ENCODE peak calls at places on chromosomes 6 and 20, in eight cellular contexts. One of them, this sample, is unnamed. For H3K4me1, the result is how much of the 10 kb centered on the place peaks cover.

GRCh38 chr20:5807431-5807830 is 57.2 kb downstream of the SHLD1 start:
- DNase-seq in fibroblast of lung: no peak
- DNase-seq in stomach: no peak
- DNase-seq in cardiac muscle cell: no peak
- DNase-seq in heart right ventricle: no peak
- DNase-seq in PC-9: no peak
- DNase-seq in astrocyte: no peak
- DNase-seq in foreskin keratinocyte: no peak
- DNase-seq in this sample: no peak

GRCh38 chr6:121242386-121242785 is 91.9 kb downstream of the TBC1D32 start:
- DNase-seq in PC-9: no peak
- DNase-seq in cardiac muscle cell: no peak
- DNase-seq in stomach: no peak
- DNase-seq in fibroblast of lung: no peak
- DNase-seq in astrocyte: no peak
- DNase-seq in heart right ventricle: no peak
- DNase-seq in foreskin keratinocyte: no peak
- DNase-seq in this sample: no peak

GRCh38 chr20:37640600-37641561 is 52.9 kb upstream of the CTNNBL1 start:
- DNase-seq in stomach: no peak
- DNase-seq in heart right ventricle: no peak
- DNase-seq in cardiac muscle cell: no peak
- DNase-seq in foreskin keratinocyte: peak
- DNase-seq in fibroblast of lung: no peak
- DNase-seq in astrocyte: no peak
- DNase-seq in PC-9: no peak
- DNase-seq in this sample: no peak

GRCh38 chr20:48826883-48827771 is 672 bp downstream of the PREX1 start:
- DNase-seq in cardiac muscle cell: peak
- DNase-seq in PC-9: no peak
- DNase-seq in stomach: peak
- DNase-seq in heart right ventricle: no peak
- DNase-seq in astrocyte: no peak
- DNase-seq in foreskin keratinocyte: peak
- DNase-seq in fibroblast of lung: peak
- DNase-seq in this sample: no peak

GRCh38 chr6:114762145-114762544 is 419.3 kb upstream of the HS3ST5 start:
- DNase-seq in heart right ventricle: no peak
- DNase-seq in astrocyte: no peak
- DNase-seq in foreskin keratinocyte: no peak
- DNase-seq in PC-9: no peak
- DNase-seq in fibroblast of lung: no peak
- DNase-seq in stomach: no peak
- DNase-seq in cardiac muscle cell: no peak
- DNase-seq in this sample: no peak

GRCh38 chr20:58309607-58310290 is at the start of gene RAB22A:
- DNase-seq in cardiac muscle cell: peak
- DNase-seq in stomach: peak
- DNase-seq in astrocyte: peak
- DNase-seq in foreskin keratinocyte: peak
- DNase-seq in fibroblast of lung: peak
- DNase-seq in PC-9: peak
- DNase-seq in heart right ventricle: peak
- DNase-seq in this sample: peak

GRCh38 chr6:138291849-138292181 is 73.5 kb upstream of the PBOV1 start:
- DNase-seq in fibroblast of lung: no peak
- DNase-seq in PC-9: no peak
- DNase-seq in heart right ventricle: no peak
- DNase-seq in cardiac muscle cell: no peak
- DNase-seq in astrocyte: no peak
- DNase-seq in stomach: no peak
- DNase-seq in foreskin keratinocyte: no peak
- DNase-seq in this sample: no peak

GRCh38 chr20:22312744-22313346 is 271.5 kb downstream of the FOXA2 start:
- DNase-seq in heart right ventricle: peak
- DNase-seq in PC-9: peak
- DNase-seq in fibroblast of lung: peak
- DNase-seq in astrocyte: no peak
- DNase-seq in foreskin keratinocyte: peak
- DNase-seq in cardiac muscle cell: peak
- DNase-seq in stomach: peak
- DNase-seq in this sample: peak

GRCh38 chr6:35486005-35486925 is 10.6 kb downstream of the TEAD3 start:
- DNase-seq in heart right ventricle: no peak
- DNase-seq in stomach: peak
- DNase-seq in PC-9: peak
- DNase-seq in foreskin keratinocyte: peak
- DNase-seq in astrocyte: no peak
- DNase-seq in fibroblast of lung: no peak
- DNase-seq in cardiac muscle cell: no peak
- DNase-seq in this sample: peak

GRCh38 chr6:136792945-136793289 is 640 bp upstream of the MAP3K5 start:
- DNase-seq in fibroblast of lung: peak
- DNase-seq in cardiac muscle cell: peak
- DNase-seq in PC-9: peak
- DNase-seq in foreskin keratinocyte: peak
- DNase-seq in stomach: peak
- DNase-seq in astrocyte: peak
- DNase-seq in heart right ventricle: peak
- DNase-seq in this sample: peak

GRCh38 chr6:13526718-13527668 is 39.6 kb upstream of the GFOD1 start:
- DNase-seq in PC-9: no peak
- DNase-seq in astrocyte: peak
- DNase-seq in heart right ventricle: peak
- DNase-seq in fibroblast of lung: peak
- DNase-seq in stomach: no peak
- DNase-seq in cardiac muscle cell: no peak
- DNase-seq in foreskin keratinocyte: peak
- DNase-seq in this sample: no peak

GRCh38 chr6:235763-236360 is 56.4 kb upstream of the DUSP22 start:
- DNase-seq in heart right ventricle: peak
- DNase-seq in foreskin keratinocyte: no peak
- DNase-seq in fibroblast of lung: peak
- DNase-seq in stomach: no peak
- DNase-seq in PC-9: no peak
- DNase-seq in cardiac muscle cell: no peak
- DNase-seq in astrocyte: peak
- DNase-seq in this sample: no peak

GRCh38 chr6:125787791-125788190 is 3.0 kb upstream of the NCOA7 start:
- DNase-seq in astrocyte: no peak
- DNase-seq in PC-9: no peak
- DNase-seq in stomach: peak
- DNase-seq in cardiac muscle cell: no peak
- DNase-seq in foreskin keratinocyte: no peak
- DNase-seq in fibroblast of lung: peak
- DNase-seq in heart right ventricle: no peak
- DNase-seq in this sample: peak

GRCh38 chr6:129592516-129593232 is 117.3 kb downstream of the ARHGAP18 start:
- DNase-seq in PC-9: no peak
- DNase-seq in fibroblast of lung: no peak
- DNase-seq in heart right ventricle: no peak
- DNase-seq in astrocyte: no peak
- DNase-seq in foreskin keratinocyte: peak
- DNase-seq in cardiac muscle cell: no peak
- DNase-seq in stomach: no peak
- DNase-seq in this sample: no peak

GRCh38 chr6:105986998-105987397 is 99.1 kb upstream of the PRDM1 start:
- DNase-seq in heart right ventricle: no peak
- DNase-seq in fibroblast of lung: peak
- DNase-seq in PC-9: no peak
- DNase-seq in stomach: no peak
- DNase-seq in astrocyte: no peak
- DNase-seq in cardiac muscle cell: no peak
- DNase-seq in foreskin keratinocyte: no peak
- DNase-seq in this sample: no peak

DNA sequence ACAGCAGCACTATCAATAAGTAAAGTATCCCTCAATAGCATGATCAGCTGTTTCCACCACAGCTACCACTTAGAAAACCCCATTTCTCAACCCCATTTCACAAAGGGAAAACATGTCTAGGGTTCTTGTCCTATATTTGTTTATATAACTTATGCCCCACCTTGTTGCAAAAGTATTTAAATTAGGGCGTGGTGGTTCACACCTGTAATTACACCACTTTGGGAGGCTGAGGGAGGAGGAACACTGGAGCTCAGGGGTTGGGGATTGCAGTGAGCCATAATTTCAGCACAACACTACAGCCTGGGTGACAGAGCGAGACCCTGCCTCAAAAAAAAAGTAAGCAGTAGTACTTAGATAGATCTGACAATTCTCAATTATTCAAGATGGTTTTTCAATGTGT is 3.7 kb downstream of the MRPL14 start:
- DNase-seq in astrocyte: no peak
- DNase-seq in cardiac muscle cell: no peak
- DNase-seq in fibroblast of lung: no peak
- DNase-seq in PC-9: no peak
- DNase-seq in stomach: no peak
- DNase-seq in foreskin keratinocyte: no peak
- DNase-seq in heart right ventricle: no peak
- DNase-seq in this sample: no peak
- H3K4me1 ChIP-seq in astrocyte: under half
- H3K4me1 ChIP-seq in cardiac muscle cell: half or more
- H3K4me1 ChIP-seq in fibroblast of lung: under half
- H3K4me1 ChIP-seq in PC-9: half or more
- H3K4me1 ChIP-seq in stomach: half or more
- H3K4me1 ChIP-seq in foreskin keratinocyte: under half
- H3K4me1 ChIP-seq in heart right ventricle: half or more
- H3K4me1 ChIP-seq in this sample: under half

DNA sequence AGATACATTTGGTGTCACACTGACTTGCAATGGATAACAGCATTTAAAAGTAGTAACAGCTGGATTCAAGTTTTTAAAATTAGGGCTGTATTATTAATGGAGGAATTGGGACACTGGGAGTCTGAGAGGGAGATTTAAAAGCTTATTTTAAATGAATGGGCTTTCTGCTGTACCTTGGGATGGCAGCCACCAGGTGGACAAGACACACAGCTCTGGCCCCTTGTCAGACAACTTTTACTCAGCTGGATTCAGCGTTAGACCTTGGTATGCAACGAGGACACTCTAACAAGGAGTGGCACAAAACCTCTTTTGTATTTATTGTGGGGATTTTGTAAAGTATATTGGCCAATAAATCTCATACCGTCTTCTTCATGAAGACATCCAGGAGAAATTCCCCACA is 105.8 kb downstream of the LCA5 start:
- DNase-seq in astrocyte: no peak
- DNase-seq in foreskin keratinocyte: no peak
- DNase-seq in fibroblast of lung: no peak
- DNase-seq in heart right ventricle: no peak
- DNase-seq in cardiac muscle cell: peak
- DNase-seq in stomach: no peak
- DNase-seq in PC-9: no peak
- DNase-seq in this sample: no peak
- TF ChIP-seq CTCF in astrocyte: no peak
- TF ChIP-seq CTCF in foreskin keratinocyte: peak
- TF ChIP-seq CTCF in fibroblast of lung: no peak
- TF ChIP-seq CTCF in heart right ventricle: no peak
- TF ChIP-seq CTCF in cardiac muscle cell: no peak
- TF ChIP-seq CTCF in stomach: no peak
- TF ChIP-seq CTCF in PC-9: no peak
- TF ChIP-seq CTCF in this sample: no peak

GRCh38 chr6:15267221-15267620 is 21.4 kb downstream of the JARID2 start:
- DNase-seq in stomach: no peak
- DNase-seq in fibroblast of lung: no peak
- DNase-seq in astrocyte: no peak
- DNase-seq in heart right ventricle: no peak
- DNase-seq in foreskin keratinocyte: no peak
- DNase-seq in cardiac muscle cell: no peak
- DNase-seq in PC-9: no peak
- DNase-seq in this sample: no peak

GRCh38 chr6:15265787-15266186 is 19.9 kb downstream of the JARID2 start:
- DNase-seq in foreskin keratinocyte: no peak
- DNase-seq in cardiac muscle cell: no peak
- DNase-seq in fibroblast of lung: no peak
- DNase-seq in PC-9: no peak
- DNase-seq in astrocyte: no peak
- DNase-seq in heart right ventricle: no peak
- DNase-seq in stomach: no peak
- DNase-seq in this sample: no peak

GRCh38 chr6:15268130-15268908 is 22.4 kb downstream of the JARID2 start:
- DNase-seq in PC-9: no peak
- DNase-seq in heart right ventricle: no peak
- DNase-seq in cardiac muscle cell: no peak
- DNase-seq in astrocyte: no peak
- DNase-seq in stomach: no peak
- DNase-seq in fibroblast of lung: no peak
- DNase-seq in foreskin keratinocyte: no peak
- DNase-seq in this sample: no peak

GRCh38 chr6:15264902-15265761 is 19.3 kb downstream of the JARID2 start:
- DNase-seq in foreskin keratinocyte: no peak
- DNase-seq in PC-9: no peak
- DNase-seq in astrocyte: peak
- DNase-seq in heart right ventricle: peak
- DNase-seq in fibroblast of lung: peak
- DNase-seq in cardiac muscle cell: no peak
- DNase-seq in stomach: no peak
- DNase-seq in this sample: peak

GRCh38 chr6:15266423-15266996 is 20.6 kb downstream of the JARID2 start:
- DNase-seq in heart right ventricle: peak
- DNase-seq in cardiac muscle cell: no peak
- DNase-seq in foreskin keratinocyte: no peak
- DNase-seq in stomach: no peak
- DNase-seq in astrocyte: no peak
- DNase-seq in fibroblast of lung: no peak
- DNase-seq in PC-9: no peak
- DNase-seq in this sample: no peak
- H3K4me1 ChIP-seq in heart right ventricle: half or more
- H3K4me1 ChIP-seq in cardiac muscle cell: half or more
- H3K4me1 ChIP-seq in foreskin keratinocyte: under half
- H3K4me1 ChIP-seq in stomach: under half
- H3K4me1 ChIP-seq in astrocyte: under half
- H3K4me1 ChIP-seq in fibroblast of lung: under half
- H3K4me1 ChIP-seq in PC-9: under half
- H3K4me1 ChIP-seq in this sample: half or more

DNA sequence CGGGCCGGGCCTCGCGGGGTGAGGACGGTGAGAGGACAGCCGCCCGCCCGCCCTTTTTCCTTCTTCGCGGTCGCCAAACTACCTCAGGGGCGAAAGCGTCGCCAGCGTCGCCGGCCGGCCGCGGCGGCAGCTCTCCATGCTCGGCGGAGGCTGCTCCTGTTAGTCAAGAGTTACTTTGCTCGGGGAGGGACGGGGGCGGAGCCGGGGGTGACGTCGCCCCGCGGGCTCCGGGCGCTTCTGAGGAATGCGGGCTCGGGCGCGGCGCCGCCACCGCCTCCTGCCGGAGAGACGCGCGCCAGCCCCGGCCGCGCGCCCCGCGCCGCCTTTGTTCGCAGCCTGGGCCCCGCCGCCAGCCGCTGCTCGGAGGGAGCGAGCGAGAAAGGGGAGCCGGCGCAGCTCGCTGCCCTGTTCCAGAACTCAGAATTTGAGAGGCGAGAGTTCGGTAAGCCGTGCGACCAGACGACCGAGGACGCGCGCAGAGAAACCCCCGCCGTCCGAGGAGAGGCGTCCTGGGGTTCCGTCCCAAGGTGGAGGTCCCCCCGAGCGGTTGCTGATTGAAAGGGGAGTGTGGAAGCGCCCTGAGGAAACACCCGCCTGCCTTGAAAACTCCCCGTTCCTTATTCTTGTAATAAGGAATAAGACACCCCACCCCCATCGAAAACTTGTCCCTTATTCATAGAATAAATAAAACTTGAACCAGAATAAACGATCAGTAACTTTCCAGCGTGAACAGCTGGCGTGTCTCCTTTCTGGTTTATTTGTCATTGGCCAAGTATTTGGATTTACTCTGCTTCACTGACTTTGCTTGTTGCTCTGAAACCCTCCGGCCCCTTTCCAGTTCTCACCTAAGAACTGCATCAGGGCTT is at the start of gene PTPRK:
- DNase-seq in stomach: peak
- DNase-seq in PC-9: peak
- DNase-seq in cardiac muscle cell: peak
- DNase-seq in heart right ventricle: peak
- DNase-seq in fibroblast of lung: peak
- DNase-seq in astrocyte: peak
- DNase-seq in foreskin keratinocyte: peak
- DNase-seq in this sample: peak
- TF ChIP-seq CTCF in stomach: no peak
- TF ChIP-seq CTCF in PC-9: peak
- TF ChIP-seq CTCF in cardiac muscle cell: peak
- TF ChIP-seq CTCF in heart right ventricle: peak
- TF ChIP-seq CTCF in fibroblast of lung: no peak
- TF ChIP-seq CTCF in astrocyte: no peak
- TF ChIP-seq CTCF in foreskin keratinocyte: peak
- TF ChIP-seq CTCF in this sample: peak